ENCODE peak calls at places on chromosomes 7 and 10, in seven cellular contexts. M is progenitor cell of endocrine pancreas; O is stimulated activated CD8-positive, alpha-beta memory T cell treated with anti-CD3 and anti-CD28 coated beads, Interleukin-7, amount 100 ng/mL, for 1 hour; G is neural progenitor cell; S is right cardiac atrium; P is stimulated activated CD4-positive, alpha-beta T cell treated with anti-CD3 and anti-CD28 coated beads, Interleukin-1b, Interleukin-23, amount 100 ng/mL, for 24 hours; E is neural crest cell. X is an unnamed sample.

GRCh38 chr10:70935631-70936030 is 47.3 kb upstream of the PCBD1 start:
- DNase-seq in M (no peak), O (no peak), G (no peak), S (peak), P (no peak), E (no peak), X (no peak)

GRCh38 chr10:112887968-112888367 is 62.1 kb upstream of the TCF7L2 start:
- DNase-seq in M (no peak), O (no peak), G (no peak), S (no peak), P (no peak), E (no peak), X (no peak)

GRCh38 chr10:88386878-88387773 is 196.0 kb downstream of the RNLS start:
- DNase-seq in M (no peak), O (no peak), G (peak), S (no peak), P (no peak), E (peak), X (peak)

GRCh38 chr10:28241766-28242399 is 61.0 kb downstream of the MPP7 start:
- DNase-seq in M (no peak), O (no peak), G (peak), S (no peak), P (peak), E (peak), X (no peak)

GRCh38 chr7:101819913-101820522 is 2.6 kb downstream of the CUX1 start:
- DNase-seq in M (no peak), O (no peak), G (no peak), S (no peak), P (no peak), E (no peak), X (no peak)

GRCh38 chr10:113854019-113854756 is at the start of the genes DCLRE1A and NHLRC2:
- DNase-seq in M (peak), O (peak), G (peak), S (peak), P (peak), E (peak), X (peak)

GRCh38 chr10:124943301-124944092 is 1.6 kb downstream of the ZRANB1 start:
- DNase-seq in M (no peak), O (no peak), G (no peak), S (no peak), P (no peak), E (no peak), X (no peak)

GRCh38 chr7:1534330-1535099 is 4.0 kb downstream of the MAFK start:
- DNase-seq in M (no peak), O (no peak), G (no peak), S (peak), P (no peak), E (no peak), X (no peak)

GRCh38 chr10:70786799-70787415 is 1.7 kb upstream of the TBATA start:
- DNase-seq in M (no peak), O (no peak), G (no peak), S (no peak), P (no peak), E (no peak), X (no peak)

GRCh38 chr7:85341121-85341520 is 154.3 kb upstream of the SEMA3D start:
- DNase-seq in M (no peak), O (no peak), G (no peak), S (no peak), P (no peak), E (no peak), X (no peak)

GRCh38 chr7:186516-187113 is 5.8 kb upstream of the FAM20C start:
- DNase-seq in M (no peak), O (no peak), G (no peak), S (no peak), P (no peak), E (no peak), X (no peak)

GRCh38 chr7:150983893-150984368 is 5.8 kb upstream of the KCNH2 start:
- DNase-seq in M (peak), O (no peak), G (peak), S (no peak), P (no peak), E (no peak), X (no peak)

GRCh38 chr10:6445671-6446278 is 134.3 kb downstream of the PRKCQ start:
- DNase-seq in M (no peak), O (peak), G (peak), S (peak), P (peak), E (peak), X (peak)

GRCh38 chr7:81005254-81005653 is 86.4 kb upstream of the SEMA3C start:
- DNase-seq in M (no peak), O (no peak), G (no peak), S (peak), P (no peak), E (no peak), X (no peak)

GRCh38 chr10:128091636-128092210 is 34.5 kb downstream of the MKI67 start:
- DNase-seq in M (no peak), O (no peak), G (peak), S (no peak), P (no peak), E (no peak), X (no peak)

GRCh38 chr10:90373911-90374310 is 483.9 kb downstream of the HTR7 start:
- DNase-seq in M (no peak), O (no peak), G (no peak), S (no peak), P (no peak), E (no peak), X (no peak)

GRCh38 chr10:116947838-116948529 is 57.0 kb downstream of the SHTN1 start:
- DNase-seq in M (no peak), O (no peak), G (no peak), S (no peak), P (no peak), E (no peak), X (no peak)

GRCh38 chr10:99395750-99396445 is 34.5 kb downstream of the GOT1 start:
- DNase-seq in M (no peak), O (no peak), G (no peak), S (no peak), P (no peak), E (no peak), X (no peak)

X was measured in GM18507.